ENCODE peak calls at places on chromosomes 6 and 20, in six cellular contexts. One of them, this sample, is unnamed.

GRCh38 chr6:12555267-12555666 is 161.3 kb upstream of the PHACTR1 start:
- DNase-seq in heart left ventricle: no peak
- DNase-seq in body of pancreas: no peak
- DNase-seq in IMR-90: peak
- DNase-seq in stomach: no peak
- DNase-seq in lower leg skin: no peak
- DNase-seq in this sample: no peak

GRCh38 chr20:45611054-45611453 is 18.5 kb upstream of the WFDC10A start:
- DNase-seq in lower leg skin: no peak
- DNase-seq in IMR-90: peak
- DNase-seq in heart left ventricle: no peak
- DNase-seq in body of pancreas: no peak
- DNase-seq in stomach: no peak
- DNase-seq in this sample: no peak

GRCh38 chr6:110528051-110528929 is 51.9 kb upstream of the SLC22A16 start:
- DNase-seq in body of pancreas: peak
- DNase-seq in stomach: peak
- DNase-seq in lower leg skin: peak
- DNase-seq in IMR-90: peak
- DNase-seq in heart left ventricle: peak
- DNase-seq in this sample: no peak

GRCh38 chr6:20168668-20169633 is 43.3 kb downstream of the MBOAT1 start:
- DNase-seq in IMR-90: no peak
- DNase-seq in lower leg skin: peak
- DNase-seq in body of pancreas: no peak
- DNase-seq in heart left ventricle: peak
- DNase-seq in stomach: no peak
- DNase-seq in this sample: no peak

GRCh38 chr6:47435254-47435612 is 42.4 kb upstream of the CD2AP start:
- DNase-seq in body of pancreas: no peak
- DNase-seq in lower leg skin: no peak
- DNase-seq in IMR-90: no peak
- DNase-seq in stomach: no peak
- DNase-seq in heart left ventricle: no peak
- DNase-seq in this sample: no peak

GRCh38 chr20:53875452-53875851 is 194.9 kb downstream of the BCAS1 start:
- DNase-seq in body of pancreas: no peak
- DNase-seq in stomach: peak
- DNase-seq in IMR-90: no peak
- DNase-seq in heart left ventricle: peak
- DNase-seq in lower leg skin: no peak
- DNase-seq in this sample: peak

GRCh38 chr20:58618694-58619540 is 32.2 kb upstream of the STX16 start:
- DNase-seq in stomach: no peak
- DNase-seq in heart left ventricle: no peak
- DNase-seq in lower leg skin: no peak
- DNase-seq in IMR-90: peak
- DNase-seq in body of pancreas: no peak
- DNase-seq in this sample: peak

GRCh38 chr6:128121190-128121589 is 220.3 kb upstream of the THEMIS start:
- DNase-seq in body of pancreas: no peak
- DNase-seq in heart left ventricle: no peak
- DNase-seq in stomach: no peak
- DNase-seq in lower leg skin: no peak
- DNase-seq in IMR-90: no peak
- DNase-seq in this sample: no peak

GRCh38 chr6:168956141-168956838 is 297.4 kb downstream of the THBS2 start:
- DNase-seq in lower leg skin: no peak
- DNase-seq in stomach: no peak
- DNase-seq in body of pancreas: no peak
- DNase-seq in IMR-90: peak
- DNase-seq in heart left ventricle: no peak
- DNase-seq in this sample: no peak

GRCh38 chr20:50447102-50447804 is 62.9 kb upstream of the PTPN1 start:
- DNase-seq in body of pancreas: no peak
- DNase-seq in stomach: no peak
- DNase-seq in heart left ventricle: no peak
- DNase-seq in IMR-90: no peak
- DNase-seq in lower leg skin: no peak
- DNase-seq in this sample: no peak

GRCh38 chr6:30781697-30782424 is 37.5 kb upstream of the IER3 start:
- DNase-seq in IMR-90: peak
- DNase-seq in stomach: peak
- DNase-seq in lower leg skin: peak
- DNase-seq in heart left ventricle: peak
- DNase-seq in body of pancreas: peak
- DNase-seq in this sample: peak

DNA sequence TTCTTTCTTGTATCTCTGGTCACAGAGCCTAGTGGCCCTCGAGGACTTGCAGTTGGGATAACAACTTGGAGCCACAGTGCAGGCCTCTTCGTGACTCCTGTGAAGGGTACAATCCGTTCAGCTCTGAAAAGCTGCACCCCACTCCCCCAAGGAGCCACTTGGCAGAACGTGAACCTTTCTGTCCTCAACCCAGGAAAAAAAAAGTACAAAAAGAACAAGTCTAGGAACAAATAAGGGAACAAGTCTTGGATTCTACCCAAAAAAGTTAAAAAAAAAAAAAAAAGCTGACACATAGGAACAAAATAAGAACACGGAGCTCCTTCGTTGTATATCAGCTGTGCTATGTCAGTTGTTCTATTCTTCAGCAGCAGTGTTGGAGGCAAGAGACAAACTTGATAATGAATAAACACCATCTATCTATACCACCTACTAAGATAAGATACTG is 77.9 kb upstream of the TULP1 start:
- DNase-seq in heart left ventricle: no peak
- DNase-seq in lower leg skin: peak
- DNase-seq in body of pancreas: peak
- DNase-seq in stomach: no peak
- DNase-seq in IMR-90: no peak
- DNase-seq in this sample: no peak
- TF ChIP-seq POLR2A in heart left ventricle: peak
- TF ChIP-seq POLR2A in lower leg skin: no peak
- TF ChIP-seq POLR2A in body of pancreas: no peak
- TF ChIP-seq POLR2A in stomach: peak
- TF ChIP-seq POLR2A in IMR-90: no peak
- TF ChIP-seq POLR2A in this sample: no peak

GRCh38 chr6:14060971-14061370 is 56.6 kb upstream of the CD83 start:
- DNase-seq in body of pancreas: no peak
- DNase-seq in IMR-90: no peak
- DNase-seq in heart left ventricle: no peak
- DNase-seq in lower leg skin: no peak
- DNase-seq in stomach: no peak
- DNase-seq in this sample: no peak

GRCh38 chr6:14062345-14063029 is 55.1 kb upstream of the CD83 start:
- DNase-seq in body of pancreas: no peak
- DNase-seq in lower leg skin: no peak
- DNase-seq in IMR-90: no peak
- DNase-seq in stomach: no peak
- DNase-seq in heart left ventricle: no peak
- DNase-seq in this sample: no peak

GRCh38 chr6:14058735-14059134 is 58.8 kb upstream of the CD83 start:
- DNase-seq in IMR-90: no peak
- DNase-seq in lower leg skin: no peak
- DNase-seq in body of pancreas: no peak
- DNase-seq in heart left ventricle: no peak
- DNase-seq in stomach: no peak
- DNase-seq in this sample: no peak

GRCh38 chr6:14059791-14060436 is 57.7 kb upstream of the CD83 start:
- DNase-seq in body of pancreas: peak
- DNase-seq in lower leg skin: no peak
- DNase-seq in IMR-90: no peak
- DNase-seq in stomach: peak
- DNase-seq in heart left ventricle: peak
- DNase-seq in this sample: no peak

GRCh38 chr6:14061644-14062043 is 55.9 kb upstream of the CD83 start:
- DNase-seq in heart left ventricle: no peak
- DNase-seq in body of pancreas: no peak
- DNase-seq in stomach: no peak
- DNase-seq in IMR-90: no peak
- DNase-seq in lower leg skin: no peak
- DNase-seq in this sample: no peak
- H3K4me3 ChIP-seq in heart left ventricle: no peak
- H3K4me3 ChIP-seq in body of pancreas: no peak
- H3K4me3 ChIP-seq in stomach: no peak
- H3K4me3 ChIP-seq in IMR-90: no peak
- H3K4me3 ChIP-seq in lower leg skin: no peak
- H3K4me3 ChIP-seq in this sample: no peak

GRCh38 chr6:73388800-73389512 is 5.7 kb upstream of the DDX43 start:
- DNase-seq in IMR-90: peak
- DNase-seq in lower leg skin: peak
- DNase-seq in heart left ventricle: peak
- DNase-seq in stomach: peak
- DNase-seq in body of pancreas: peak
- DNase-seq in this sample: peak
- TF ChIP-seq POLR2A in IMR-90: no peak
- TF ChIP-seq POLR2A in lower leg skin: no peak
- TF ChIP-seq POLR2A in heart left ventricle: no peak
- TF ChIP-seq POLR2A in stomach: no peak
- TF ChIP-seq POLR2A in body of pancreas: peak
- TF ChIP-seq POLR2A in this sample: no peak

GRCh38 chr20:2108987-2109386 is 7.4 kb downstream of the STK35 start:
- DNase-seq in heart left ventricle: no peak
- DNase-seq in body of pancreas: no peak
- DNase-seq in IMR-90: peak
- DNase-seq in lower leg skin: no peak
- DNase-seq in stomach: no peak
- DNase-seq in this sample: no peak
- H3K4me3 ChIP-seq in heart left ventricle: no peak
- H3K4me3 ChIP-seq in body of pancreas: no peak
- H3K4me3 ChIP-seq in IMR-90: no peak
- H3K4me3 ChIP-seq in lower leg skin: no peak
- H3K4me3 ChIP-seq in stomach: no peak
- H3K4me3 ChIP-seq in this sample: no peak

DNA sequence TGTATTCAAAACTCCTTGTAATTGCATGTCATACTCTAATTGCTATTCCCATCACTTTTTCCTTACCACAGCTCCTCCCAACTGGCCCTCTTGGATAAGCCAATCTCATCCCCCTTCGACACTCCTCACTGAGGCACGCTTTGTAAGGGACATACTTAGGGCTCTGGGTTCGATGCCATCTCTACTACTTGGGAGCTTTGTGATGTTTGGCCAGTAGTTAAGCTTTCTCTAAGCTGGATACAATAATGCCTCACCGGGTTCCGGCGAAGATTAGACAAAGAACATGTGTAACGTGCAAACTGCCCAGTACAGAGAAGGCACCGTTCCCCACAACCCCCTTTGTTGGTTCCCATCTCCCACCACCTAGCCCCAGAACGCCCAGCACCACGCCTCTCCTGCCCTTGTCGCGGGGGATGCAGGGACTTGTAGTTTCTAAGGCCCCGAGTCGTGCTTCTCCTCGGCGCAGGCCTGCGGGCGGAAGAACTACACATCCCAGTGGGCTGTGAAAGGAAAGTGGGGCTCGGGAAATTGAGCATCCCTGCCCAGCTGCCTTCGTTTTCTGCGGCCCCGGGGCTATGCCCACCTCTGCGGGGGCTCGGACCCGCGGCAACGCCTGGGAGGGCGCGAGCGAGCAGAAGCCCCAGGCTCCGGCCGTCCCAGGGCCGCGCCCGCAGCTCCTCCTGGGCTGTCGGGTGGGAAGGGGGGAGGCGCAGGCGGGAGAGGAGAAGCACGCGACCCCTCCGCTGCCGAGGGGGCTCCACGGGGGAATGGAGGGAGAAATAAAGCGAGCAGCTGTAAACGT is 1.1 kb upstream of the ZDHHC14 start:
- DNase-seq in lower leg skin: peak
- DNase-seq in IMR-90: peak
- DNase-seq in heart left ventricle: peak
- DNase-seq in stomach: peak
- DNase-seq in body of pancreas: peak
- DNase-seq in this sample: peak
- TF ChIP-seq POLR2A in lower leg skin: no peak
- TF ChIP-seq POLR2A in IMR-90: no peak
- TF ChIP-seq POLR2A in heart left ventricle: peak
- TF ChIP-seq POLR2A in stomach: no peak
- TF ChIP-seq POLR2A in body of pancreas: no peak
- TF ChIP-seq POLR2A in this sample: no peak

GRCh38 chr6:140073456-140073855 is 699.0 kb upstream of the CITED2 start:
- DNase-seq in IMR-90: peak
- DNase-seq in body of pancreas: no peak
- DNase-seq in heart left ventricle: no peak
- DNase-seq in stomach: no peak
- DNase-seq in lower leg skin: no peak
- DNase-seq in this sample: no peak
- H3K4me3 ChIP-seq in IMR-90: no peak
- H3K4me3 ChIP-seq in body of pancreas: no peak
- H3K4me3 ChIP-seq in heart left ventricle: no peak
- H3K4me3 ChIP-seq in stomach: no peak
- H3K4me3 ChIP-seq in lower leg skin: no peak
- H3K4me3 ChIP-seq in this sample: no peak

GRCh38 chr6:112253842-112254816 is at the start of gene LAMA4:
- DNase-seq in lower leg skin: no peak
- DNase-seq in body of pancreas: peak
- DNase-seq in heart left ventricle: peak
- DNase-seq in IMR-90: peak
- DNase-seq in stomach: peak
- DNase-seq in this sample: peak
- TF ChIP-seq POLR2A in lower leg skin: no peak
- TF ChIP-seq POLR2A in body of pancreas: peak
- TF ChIP-seq POLR2A in heart left ventricle: peak
- TF ChIP-seq POLR2A in IMR-90: peak
- TF ChIP-seq POLR2A in stomach: no peak
- TF ChIP-seq POLR2A in this sample: no peak

DNA sequence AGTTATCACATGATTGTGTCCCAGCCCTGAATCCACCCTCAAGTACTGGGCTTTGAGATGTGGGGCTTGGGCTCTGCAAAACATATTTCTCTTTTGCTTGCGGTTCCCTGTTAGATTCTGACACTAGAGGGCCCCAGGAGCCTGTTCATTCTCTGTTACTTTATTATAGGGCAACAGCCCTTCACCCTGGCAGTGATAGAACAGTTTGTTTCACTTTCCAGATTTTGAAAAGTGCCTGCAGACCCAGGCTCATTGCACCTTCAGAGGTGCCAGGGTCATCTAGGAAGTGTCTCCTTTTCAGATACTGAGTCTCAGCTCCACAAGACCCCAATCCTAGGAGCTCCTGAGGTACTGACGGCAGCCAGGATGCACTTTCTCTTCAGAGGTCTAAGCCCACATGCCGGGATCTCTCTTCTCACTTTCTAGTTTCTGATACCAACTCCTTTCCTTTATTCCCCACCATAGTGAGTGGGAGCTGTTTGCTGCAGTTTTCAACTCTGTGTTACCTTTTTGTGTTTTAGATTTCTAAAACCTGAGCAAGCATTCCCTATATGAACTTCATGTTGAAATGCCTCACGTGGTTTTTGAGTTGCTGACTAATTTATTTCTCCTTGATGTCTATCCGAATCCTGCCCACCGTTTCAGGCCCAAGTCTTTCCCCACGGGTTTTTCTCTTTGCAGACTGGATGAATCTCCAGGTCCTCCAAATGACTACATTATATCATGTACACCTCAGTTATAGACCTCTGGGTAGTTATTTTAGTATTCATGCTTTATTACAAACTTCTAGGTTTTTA is 10.9 kb downstream of the ABT1 start:
- DNase-seq in stomach: peak
- DNase-seq in lower leg skin: no peak
- DNase-seq in body of pancreas: peak
- DNase-seq in heart left ventricle: no peak
- DNase-seq in IMR-90: peak
- DNase-seq in this sample: no peak
- H3K4me3 ChIP-seq in stomach: no peak
- H3K4me3 ChIP-seq in lower leg skin: no peak
- H3K4me3 ChIP-seq in body of pancreas: no peak
- H3K4me3 ChIP-seq in heart left ventricle: no peak
- H3K4me3 ChIP-seq in IMR-90: peak
- H3K4me3 ChIP-seq in this sample: no peak

This sample was measured in spleen.